ENCODE peak calls at places on chromosomes 4 and X, in eight cellular contexts. I is mammary epithelial cell, J is stromal cell of bone marrow, Q is C1 segment of cervical spinal cord, O is hepatic stellate cell, M is NCI-H1436, C is A172, U is posterior vena cava. T is an unnamed sample.

GRCh38 chrX:9878141-9878875 is 88.8 kb upstream of the CLDN34 start:
- DNase-seq in M (peak), Q (no peak), I (no peak), O (no peak), U (no peak), J (no peak), C (peak), T (no peak)

GRCh38 chr4:165874072-165874798 is 1.2 kb downstream of the TLL1 start:
- DNase-seq in M (no peak), J (no peak), Q (no peak), O (no peak), U (peak), C (no peak), I (peak), T (no peak)

GRCh38 chrX:3181846-3182245 is 140.6 kb downstream of the ARSF start:
- DNase-seq in Q (no peak), J (no peak), C (no peak), U (no peak), O (no peak), M (no peak), I (no peak), T (no peak)

GRCh38 chrX:106050054-106050453 is 11.5 kb upstream of the SERPINA7 start:
- DNase-seq in O (no peak), Q (no peak), J (no peak), I (no peak), U (no peak), M (no peak), C (no peak), T (no peak)

GRCh38 chrX:10326578-10326977 is 169.8 kb downstream of the CLCN4 start:
- DNase-seq in C (peak), Q (no peak), I (no peak), J (peak), O (no peak), U (no peak), M (no peak), T (no peak)

GRCh38 chr4:52665592-52665991 is 6.5 kb upstream of the USP46 start:
- DNase-seq in M (no peak), O (no peak), C (no peak), J (no peak), I (no peak), Q (no peak), U (no peak), T (no peak)

GRCh38 chr4:61693520-61693919 is 493.4 kb downstream of the ADGRL3 start:
- DNase-seq in C (no peak), I (no peak), U (no peak), Q (no peak), J (no peak), O (no peak), M (no peak), T (no peak)

GRCh38 chr4:29578329-29578728 is 1141.8 kb upstream of the PCDH7 start:
- DNase-seq in M (no peak), C (no peak), J (no peak), O (no peak), I (no peak), U (no peak), Q (no peak), T (no peak)

GRCh38 chr4:16608123-16608522 is 290.3 kb downstream of the LDB2 start:
- DNase-seq in I (no peak), M (no peak), U (no peak), O (peak), C (no peak), Q (no peak), J (no peak), T (no peak)

GRCh38 chr4:108110450-108110849 is 58.3 kb downstream of the LEF1 start:
- DNase-seq in J (no peak), C (no peak), Q (no peak), M (no peak), U (no peak), I (no peak), O (no peak), T (no peak)

GRCh38 chr4:94116842-94117241 is 90.8 kb upstream of the SMARCAD1 start:
- DNase-seq in O (no peak), I (no peak), M (no peak), J (no peak), C (no peak), U (no peak), Q (no peak), T (no peak)

GRCh38 chr4:184911310-184911709 is 85.5 kb upstream of the ACSL1 start:
- DNase-seq in U (no peak), C (peak), M (no peak), I (peak), O (no peak), Q (no peak), J (peak), T (no peak)

GRCh38 chrX:118973389-118974087 is 880 bp upstream of the LONRF3 start:
- DNase-seq in Q (no peak), J (no peak), M (no peak), C (no peak), O (no peak), U (no peak), I (no peak), T (no peak)

GRCh38 chrX:77276742-77277141 is 170.4 kb upstream of the FGF16 start:
- DNase-seq in J (no peak), I (no peak), M (no peak), O (no peak), C (no peak), Q (no peak), U (no peak), T (no peak)

GRCh38 chr4:87044511-87045369 is 109.9 kb downstream of the AFF1 start:
- DNase-seq in M (no peak), J (no peak), C (no peak), I (no peak), Q (no peak), U (no peak), O (no peak), T (peak)

GRCh38 chr4:73735231-73735630 is 5.1 kb upstream of the CXCL8 start:
- DNase-seq in O (no peak), C (peak), U (no peak), J (no peak), Q (no peak), I (peak), M (no peak), T (no peak)

GRCh38 chrX:154419688-154420401 is 8.5 kb downstream of the TAFAZZIN start:
- DNase-seq in C (no peak), I (no peak), U (peak), M (no peak), Q (no peak), O (no peak), J (no peak), T (no peak)

GRCh38 chr4:4606321-4606720 is 64.5 kb upstream of the STX18 start:
- DNase-seq in Q (no peak), J (no peak), I (no peak), U (no peak), C (peak), M (no peak), O (peak), T (peak)

GRCh38 chr4:56732301-56732700 is 51.2 kb upstream of the HOPX start:
- DNase-seq in C (no peak), Q (no peak), U (no peak), O (no peak), I (no peak), M (no peak), J (no peak), T (no peak)

GRCh38 chr4:73847507-73848182 is 5.5 kb upstream of the PF4V1 start:
- DNase-seq in M (no peak), C (no peak), U (no peak), I (no peak), J (no peak), O (no peak), Q (no peak), T (no peak)

GRCh38 chr4:1459664-1460511 is 53.6 kb upstream of the NKX1-1 start:
- DNase-seq in J (no peak), U (peak), O (no peak), C (no peak), M (no peak), Q (no peak), I (no peak), T (no peak)

GRCh38 chrX:149521438-149521837 is 16.3 kb upstream of the IDS start:
- DNase-seq in I (no peak), J (no peak), O (no peak), C (no peak), M (no peak), U (no peak), Q (no peak), T (no peak)

GRCh38 chr4:99361268-99361922 is 8.8 kb upstream of the ADH1C start:
- DNase-seq in C (no peak), Q (no peak), U (no peak), J (no peak), I (no peak), O (no peak), M (no peak), T (no peak)

GRCh38 chrX:12319012-12319519 is 180.8 kb downstream of the FRMPD4 start:
- DNase-seq in C (peak), M (no peak), Q (no peak), I (peak), U (no peak), J (no peak), O (no peak), T (no peak)

GRCh38 chr4:8419222-8420041 is 21.1 kb downstream of the ACOX3 start:
- DNase-seq in I (no peak), O (no peak), Q (no peak), J (no peak), U (peak), C (peak), M (no peak), T (no peak)

GRCh38 chr4:124414641-124415040 is 297.9 kb downstream of the ANKRD50 start:
- DNase-seq in U (no peak), M (no peak), O (no peak), Q (no peak), J (peak), C (no peak), I (peak), T (no peak)

GRCh38 chr4:92461732-92462131 is 158.0 kb downstream of the GRID2 start:
- DNase-seq in O (no peak), C (no peak), J (no peak), U (no peak), I (no peak), M (no peak), Q (no peak), T (no peak)

GRCh38 chr4:7187297-7187592 is 5.1 kb upstream of the SORCS2 start:
- DNase-seq in C (no peak), M (no peak), J (no peak), I (no peak), Q (no peak), U (peak), O (no peak), T (no peak)

T was measured in Caki2.